ENCODE peak calls at places on chromosomes 4 and X, in seven cellular contexts. M is transverse colon, L is Panc1, X is HCT116, Q is SK-N-SH, C is HepG2, J is stomach. K is an unnamed sample.

GRCh38 chrX:130933358-130933757 is 30.3 kb upstream of the ENOX2 start:
- DNase-seq in M (no peak), L (no peak), X (no peak), Q (no peak), C (no peak), J (no peak), K (no peak)

GRCh38 chrX:39149761-39150160 is 348.5 kb downstream of the MID1IP1 start:
- DNase-seq in M (peak), L (peak), X (no peak), Q (no peak), C (peak), J (peak), K (peak)

GRCh38 chr4:13527983-13528822 is 16.1 kb downstream of the NKX3-2 start:
- DNase-seq in M (no peak), L (no peak), X (no peak), Q (peak), C (no peak), J (no peak), K (no peak)

GRCh38 chr4:30535255-30535654 is 184.9 kb upstream of the PCDH7 start:
- DNase-seq in M (no peak), L (no peak), X (no peak), Q (no peak), C (no peak), J (no peak), K (no peak)

GRCh38 chr4:139603576-139604387 is 47.8 kb upstream of the SETD7 start:
- DNase-seq in M (peak), L (no peak), X (peak), Q (peak), C (peak), J (no peak), K (peak)

GRCh38 chrX:72123471-72124185 is 8.1 kb downstream of the RTL5 start:
- DNase-seq in M (no peak), L (no peak), X (no peak), Q (no peak), C (no peak), J (no peak), K (no peak)

GRCh38 chr4:169314906-169315305 is 44.1 kb upstream of the SH3RF1 start:
- DNase-seq in M (peak), L (no peak), X (peak), Q (peak), C (peak), J (peak), K (peak)

GRCh38 chrX:131821945-131822622 is 201.0 kb upstream of the STK26 start:
- DNase-seq in M (peak), L (no peak), X (no peak), Q (peak), C (no peak), J (peak), K (no peak)

GRCh38 chr4:38774181-38774580 is 8.6 kb downstream of the TLR10 start:
- DNase-seq in M (no peak), L (no peak), X (no peak), Q (no peak), C (no peak), J (no peak), K (no peak)

GRCh38 chr4:44446191-44446590 is 2.4 kb downstream of the KCTD8 start:
- DNase-seq in M (no peak), L (no peak), X (no peak), Q (no peak), C (no peak), J (no peak), K (no peak)

GRCh38 chr4:146488495-146489174 is 33.1 kb downstream of the SLC10A7 start:
- DNase-seq in M (no peak), L (no peak), X (no peak), Q (no peak), C (no peak), J (no peak), K (no peak)

GRCh38 chr4:6641164-6641970 is 882 bp downstream of the MRFAP1 start:
- DNase-seq in M (peak), L (no peak), X (no peak), Q (peak), C (no peak), J (peak), K (peak)

GRCh38 chrX:104270916-104271512 is 16.3 kb upstream of the ESX1 start:
- DNase-seq in M (peak), L (peak), X (peak), Q (no peak), C (peak), J (no peak), K (peak)

GRCh38 chr4:118290951-118291350 is 61.9 kb downstream of the PRSS12 start:
- DNase-seq in M (no peak), L (no peak), X (no peak), Q (no peak), C (no peak), J (no peak), K (no peak)

GRCh38 chr4:57191523-57192034 is 81.4 kb upstream of the IGFBP7 start:
- DNase-seq in M (peak), L (no peak), X (no peak), Q (no peak), C (no peak), J (no peak), K (peak)

GRCh38 chr4:155569960-155570515 is 96.6 kb upstream of the GUCY1A1 start:
- DNase-seq in M (no peak), L (no peak), X (no peak), Q (no peak), C (no peak), J (no peak), K (no peak)

GRCh38 chr4:104093247-104093646 is 373.5 kb upstream of the TACR3 start:
- DNase-seq in M (no peak), L (no peak), X (no peak), Q (no peak), C (no peak), J (no peak), K (no peak)

GRCh38 chr4:123557857-123558536 is 161.4 kb downstream of the SPRY1 start:
- DNase-seq in M (no peak), L (no peak), X (no peak), Q (no peak), C (no peak), J (no peak), K (no peak)

GRCh38 chr4:185421366-185422124 is 4.2 kb downstream of the UFSP2 start:
- DNase-seq in M (no peak), L (no peak), X (no peak), Q (no peak), C (no peak), J (no peak), K (no peak)

GRCh38 chr4:114384629-114385028 is 214.0 kb upstream of the UGT8 start:
- DNase-seq in M (no peak), L (no peak), X (peak), Q (peak), C (peak), J (no peak), K (no peak)

GRCh38 chr4:122978109-122978508 is 55.7 kb upstream of the NUDT6 start:
- DNase-seq in M (no peak), L (no peak), X (no peak), Q (no peak), C (no peak), J (no peak), K (no peak)

GRCh38 chrX:120753413-120754251 is 122.0 kb downstream of the CT47B1 start:
- DNase-seq in M (peak), L (no peak), X (no peak), Q (no peak), C (no peak), J (no peak), K (no peak)

GRCh38 chrX:14039344-14039743 is 9.7 kb upstream of the GEMIN8 start:
- DNase-seq in M (peak), L (no peak), X (no peak), Q (peak), C (peak), J (peak), K (peak)

GRCh38 chrX:102746134-102746584 is 25.6 kb downstream of the GPRASP3 start:
- DNase-seq in M (peak), L (no peak), X (no peak), Q (peak), C (no peak), J (peak), K (peak)

GRCh38 chr4:38242110-38242509 is 281.9 kb downstream of the PTTG2 start:
- DNase-seq in M (no peak), L (no peak), X (no peak), Q (no peak), C (no peak), J (no peak), K (no peak)

GRCh38 chr4:30920043-30920442 is 199.9 kb downstream of the PCDH7 start:
- DNase-seq in M (no peak), L (no peak), X (peak), Q (no peak), C (no peak), J (no peak), K (no peak)

GRCh38 chr4:102469806-102470205 is 31.4 kb upstream of the NFKB1 start:
- DNase-seq in M (no peak), L (no peak), X (no peak), Q (no peak), C (no peak), J (no peak), K (no peak)

GRCh38 chr4:102466298-102466697 is 34.9 kb upstream of the NFKB1 start:
- DNase-seq in M (no peak), L (no peak), X (no peak), Q (no peak), C (no peak), J (no peak), K (no peak)
- TF ChIP-seq POLR2AphosphoS5 in M (no peak), L (no peak), X (no peak), Q (no peak), C (no peak), J (no peak), K (no peak)

DNA sequence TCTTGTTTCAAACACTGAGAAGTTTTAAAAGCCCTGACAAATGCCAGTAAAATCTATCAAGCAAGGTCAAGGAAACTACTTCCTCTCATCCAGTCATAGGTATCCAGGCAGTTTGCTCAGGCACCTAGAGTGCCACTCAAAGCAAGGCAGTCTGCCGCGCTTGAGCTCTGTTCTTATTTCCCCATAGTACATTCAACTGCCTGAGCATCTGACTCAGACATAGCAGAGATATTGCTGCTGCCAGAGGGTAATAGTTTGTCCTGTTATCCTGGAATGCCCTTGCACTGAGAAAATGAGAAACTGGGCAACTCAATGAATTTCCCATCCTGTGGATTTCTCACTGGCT is 16.2 kb upstream of the ATP8A1 start:
- DNase-seq in M (no peak), L (no peak), X (no peak), Q (no peak), C (no peak), J (peak), K (no peak)
- TF ChIP-seq POLR2AphosphoS5 in M (no peak), L (no peak), X (no peak), Q (no peak), C (no peak), J (no peak), K (no peak)

GRCh38 chrX:7083468-7084396 is 63.8 kb upstream of the STS start:
- DNase-seq in M (peak), L (no peak), X (peak), Q (no peak), C (no peak), J (no peak), K (no peak)
- TF ChIP-seq POLR2AphosphoS5 in M (no peak), L (no peak), X (no peak), Q (peak), C (no peak), J (no peak), K (no peak)

DNA sequence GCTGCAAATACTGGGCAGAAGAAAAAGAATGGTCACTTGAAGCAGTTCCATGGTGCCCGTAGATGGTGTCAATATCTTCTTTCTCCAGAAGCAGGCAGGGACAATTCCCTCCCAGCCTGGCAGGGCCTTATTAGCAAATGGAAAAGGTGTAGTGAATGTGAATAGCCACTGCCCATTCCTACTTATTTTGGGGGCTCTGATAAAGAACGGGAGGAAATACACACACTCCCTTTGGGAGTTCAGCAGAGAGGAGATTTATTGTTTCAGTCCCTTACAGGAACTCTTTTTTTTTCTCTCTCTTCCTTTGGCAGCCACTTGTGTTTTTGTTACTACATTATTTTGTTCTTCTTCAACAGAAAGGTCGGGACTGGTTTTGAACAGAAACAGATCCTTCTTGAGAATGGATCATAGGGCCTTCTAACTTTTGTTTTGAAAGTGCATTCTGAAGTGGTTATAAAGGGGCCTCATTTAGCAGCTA is at the start of gene EMCN:
- DNase-seq in M (no peak), L (no peak), X (no peak), Q (no peak), C (no peak), J (no peak), K (no peak)
- TF ChIP-seq POLR2AphosphoS5 in M (no peak), L (no peak), X (no peak), Q (no peak), C (no peak), J (peak), K (no peak)

GRCh38 chrX:952816-953215 is 259.6 kb downstream of the CRLF2 start:
- DNase-seq in M (no peak), L (no peak), X (no peak), Q (no peak), C (no peak), J (no peak), K (no peak)

DNA sequence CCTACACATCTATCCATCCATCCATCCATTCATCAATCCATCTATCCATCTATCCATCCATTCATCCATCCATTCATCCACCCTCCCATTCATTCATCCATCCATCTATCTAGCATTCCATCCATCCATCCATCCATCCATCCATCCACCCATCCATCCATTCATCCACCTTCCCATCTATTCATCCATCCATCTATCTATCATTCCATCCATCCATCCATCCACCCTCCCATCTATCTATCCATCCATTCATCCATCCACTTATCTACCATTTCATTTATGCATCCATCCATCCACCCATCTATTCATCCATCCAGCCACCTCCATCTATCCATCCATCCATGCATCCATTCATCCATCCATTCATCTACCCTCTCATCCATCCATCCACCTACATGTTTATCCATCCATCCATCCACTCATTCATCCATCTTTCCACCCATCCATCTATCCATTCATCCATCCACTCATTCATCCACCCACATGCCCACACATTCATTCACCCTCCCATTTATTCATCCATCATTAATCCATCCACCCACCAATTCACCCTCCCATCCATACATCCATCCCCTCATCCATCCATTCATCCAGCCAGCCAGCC is 258.5 kb downstream of the CRLF2 start:
- DNase-seq in M (no peak), L (no peak), X (no peak), Q (no peak), C (no peak), J (no peak), K (no peak)
- TF ChIP-seq POLR2AphosphoS5 in M (no peak), L (no peak), X (no peak), Q (no peak), C (no peak), J (no peak), K (no peak)